ENCODE peak calls at places on chromosomes 3 and 15, in seven cellular contexts. One of them, this sample, is unnamed.

GRCh38 chr3:23735575-23736326 is 70.0 kb upstream of the UBE2E1 start:
- DNase-seq in GM12891: no peak
- DNase-seq in HepG2: no peak
- DNase-seq in SK-N-SH: peak; percentile 88
- DNase-seq in H1: no peak
- DNase-seq in K562: no peak
- DNase-seq in GM12878: no peak
- DNase-seq in this sample: no peak

GRCh38 chr3:26307192-26307591 is 315.4 kb upstream of the LRRC3B start:
- DNase-seq in H1: no peak
- DNase-seq in HepG2: no peak
- DNase-seq in GM12891: no peak
- DNase-seq in K562: no peak
- DNase-seq in SK-N-SH: no peak
- DNase-seq in GM12878: no peak
- DNase-seq in this sample: no peak

GRCh38 chr3:128734523-128735189 is 8.7 kb downstream of the RAB7A start:
- DNase-seq in GM12891: no peak
- DNase-seq in SK-N-SH: no peak
- DNase-seq in K562: no peak
- DNase-seq in GM12878: no peak
- DNase-seq in HepG2: no peak
- DNase-seq in H1: no peak
- DNase-seq in this sample: no peak

GRCh38 chr15:60297047-60297446 is 100.7 kb downstream of the ANXA2 start:
- DNase-seq in HepG2: no peak
- DNase-seq in H1: no peak
- DNase-seq in GM12891: no peak
- DNase-seq in SK-N-SH: no peak
- DNase-seq in K562: no peak
- DNase-seq in GM12878: no peak
- DNase-seq in this sample: no peak

GRCh38 chr15:31262143-31262530 is 64.5 kb upstream of the KLF13 start:
- DNase-seq in K562: no peak
- DNase-seq in GM12878: no peak
- DNase-seq in SK-N-SH: no peak
- DNase-seq in GM12891: no peak
- DNase-seq in H1: no peak
- DNase-seq in HepG2: no peak
- DNase-seq in this sample: no peak

GRCh38 chr3:150057227-150057626 is 86.5 kb upstream of the PFN2 start:
- DNase-seq in SK-N-SH: no peak
- DNase-seq in HepG2: no peak
- DNase-seq in K562: no peak
- DNase-seq in H1: no peak
- DNase-seq in GM12891: no peak
- DNase-seq in GM12878: no peak
- DNase-seq in this sample: no peak

GRCh38 chr3:7876741-7877297 is 624.8 kb upstream of the LMCD1 start:
- DNase-seq in HepG2: no peak
- DNase-seq in GM12878: no peak
- DNase-seq in K562: no peak
- DNase-seq in H1: no peak
- DNase-seq in SK-N-SH: no peak
- DNase-seq in GM12891: no peak
- DNase-seq in this sample: no peak

GRCh38 chr3:176651622-176652021 is 545.7 kb downstream of the TBL1XR1 start:
- DNase-seq in GM12878: no peak
- DNase-seq in HepG2: no peak
- DNase-seq in H1: no peak
- DNase-seq in K562: no peak
- DNase-seq in SK-N-SH: no peak
- DNase-seq in GM12891: no peak
- DNase-seq in this sample: no peak

GRCh38 chr3:120302361-120302760 is 17.3 kb upstream of the GPR156 start:
- DNase-seq in SK-N-SH: no peak
- DNase-seq in H1: no peak
- DNase-seq in GM12891: no peak
- DNase-seq in HepG2: no peak
- DNase-seq in K562: no peak
- DNase-seq in GM12878: no peak
- DNase-seq in this sample: no peak

DNA sequence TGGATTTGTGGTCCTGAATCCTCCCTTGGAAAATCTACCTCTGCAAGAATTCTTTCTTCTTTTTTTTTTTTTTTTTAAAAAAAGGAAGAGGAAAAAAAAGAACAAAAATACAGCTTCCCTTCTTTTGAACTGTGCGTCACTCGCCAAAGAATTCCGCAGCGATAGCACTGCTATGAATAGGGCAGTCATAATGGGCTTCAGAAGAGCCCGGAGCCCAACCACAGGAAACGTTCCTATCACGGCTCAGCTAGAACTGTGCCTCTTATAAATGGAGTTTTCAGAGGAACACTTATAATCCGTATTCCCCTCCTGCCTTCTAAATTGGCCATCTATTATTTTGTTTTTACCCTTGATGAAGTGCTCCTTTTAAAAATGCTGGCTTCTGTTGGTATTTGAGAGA is 227.7 kb downstream of the ADAMTS17 start:
- DNase-seq in SK-N-SH: no peak
- DNase-seq in GM12878: no peak
- DNase-seq in HepG2: no peak
- DNase-seq in GM12891: no peak
- DNase-seq in K562: no peak
- DNase-seq in H1: no peak
- DNase-seq in this sample: no peak
- TF ChIP-seq TAF1 in SK-N-SH: no peak
- TF ChIP-seq TAF1 in GM12878: no peak
- TF ChIP-seq TAF1 in HepG2: no peak
- TF ChIP-seq TAF1 in GM12891: no peak
- TF ChIP-seq TAF1 in K562: no peak
- TF ChIP-seq TAF1 in H1: no peak
- TF ChIP-seq TAF1 in this sample: no peak

GRCh38 chr15:65833501-65834220 is 35.6 kb upstream of the RAB11A start:
- DNase-seq in HepG2: peak; percentile 29
- DNase-seq in GM12878: no peak
- DNase-seq in SK-N-SH: peak; percentile 49
- DNase-seq in GM12891: no peak
- DNase-seq in H1: no peak
- DNase-seq in K562: no peak
- DNase-seq in this sample: no peak

GRCh38 chr15:65835452-65835851 is 33.8 kb upstream of the RAB11A start:
- DNase-seq in GM12891: no peak
- DNase-seq in GM12878: no peak
- DNase-seq in H1: no peak
- DNase-seq in SK-N-SH: no peak
- DNase-seq in K562: no peak
- DNase-seq in HepG2: no peak
- DNase-seq in this sample: no peak

GRCh38 chr15:65834603-65835282 is 34.5 kb upstream of the RAB11A start:
- DNase-seq in K562: no peak
- DNase-seq in GM12891: no peak
- DNase-seq in H1: no peak
- DNase-seq in HepG2: no peak
- DNase-seq in SK-N-SH: no peak
- DNase-seq in GM12878: no peak
- DNase-seq in this sample: no peak

GRCh38 chr15:65829150-65829764 is 37.2 kb upstream of the DENND4A start:
- DNase-seq in GM12891: no peak
- DNase-seq in GM12878: no peak
- DNase-seq in H1: no peak
- DNase-seq in HepG2: peak; percentile 33
- DNase-seq in K562: peak; percentile 40
- DNase-seq in SK-N-SH: peak; percentile 44
- DNase-seq in this sample: no peak

DNA sequence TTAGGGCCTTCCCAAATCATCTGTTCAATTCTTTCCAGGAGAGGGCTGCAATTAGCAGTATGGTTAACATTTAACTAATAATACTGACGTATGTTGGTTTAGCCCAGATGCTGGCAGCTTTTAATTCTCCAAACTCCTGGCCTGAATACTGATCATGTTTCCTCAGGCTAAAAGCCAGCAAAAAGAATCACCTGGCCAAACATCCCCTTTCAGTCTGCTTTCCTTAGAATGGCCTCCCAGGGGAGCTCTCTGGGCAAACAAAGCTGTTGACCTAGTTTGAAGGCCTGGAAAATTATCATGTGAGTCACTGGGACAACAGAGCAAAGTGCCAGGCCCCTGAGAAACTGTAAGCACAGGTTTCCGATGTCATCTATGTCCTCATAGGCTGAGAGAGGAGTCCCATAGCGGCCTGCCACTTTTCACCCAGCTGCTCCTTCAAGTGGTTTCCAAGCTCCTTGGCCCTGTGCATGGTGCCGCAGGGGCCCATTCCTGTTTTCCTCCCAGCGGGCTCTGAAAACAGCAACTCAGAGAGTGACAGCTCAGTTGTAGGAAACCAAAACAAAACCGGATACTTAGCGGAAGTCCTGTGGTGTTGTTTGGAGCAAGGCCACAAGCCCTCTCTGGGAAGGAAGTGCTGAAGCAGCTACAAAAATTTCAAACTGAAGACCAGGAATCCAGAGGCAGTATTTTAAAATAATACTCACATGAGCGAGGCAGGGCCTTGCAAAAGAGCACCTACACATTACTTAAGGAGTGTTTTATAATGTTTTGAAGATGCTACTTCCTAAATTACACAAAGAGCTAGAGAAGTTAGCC is 36.5 kb upstream of the RAB11A start:
- DNase-seq in SK-N-SH: peak; percentile 39
- DNase-seq in GM12878: no peak
- DNase-seq in H1: peak; percentile 74
- DNase-seq in HepG2: peak; percentile 100
- DNase-seq in GM12891: no peak
- DNase-seq in K562: peak; percentile 75
- DNase-seq in this sample: no peak
- TF ChIP-seq POLR2AphosphoS5 in SK-N-SH: no peak
- TF ChIP-seq POLR2AphosphoS5 in GM12878: peak; percentile 32
- TF ChIP-seq POLR2AphosphoS5 in H1: peak; percentile 60
- TF ChIP-seq POLR2AphosphoS5 in HepG2: peak; percentile 82
- TF ChIP-seq POLR2AphosphoS5 in GM12891: no peak
- TF ChIP-seq POLR2AphosphoS5 in K562: peak; percentile 54
- TF ChIP-seq POLR2AphosphoS5 in this sample: no peak

DNA sequence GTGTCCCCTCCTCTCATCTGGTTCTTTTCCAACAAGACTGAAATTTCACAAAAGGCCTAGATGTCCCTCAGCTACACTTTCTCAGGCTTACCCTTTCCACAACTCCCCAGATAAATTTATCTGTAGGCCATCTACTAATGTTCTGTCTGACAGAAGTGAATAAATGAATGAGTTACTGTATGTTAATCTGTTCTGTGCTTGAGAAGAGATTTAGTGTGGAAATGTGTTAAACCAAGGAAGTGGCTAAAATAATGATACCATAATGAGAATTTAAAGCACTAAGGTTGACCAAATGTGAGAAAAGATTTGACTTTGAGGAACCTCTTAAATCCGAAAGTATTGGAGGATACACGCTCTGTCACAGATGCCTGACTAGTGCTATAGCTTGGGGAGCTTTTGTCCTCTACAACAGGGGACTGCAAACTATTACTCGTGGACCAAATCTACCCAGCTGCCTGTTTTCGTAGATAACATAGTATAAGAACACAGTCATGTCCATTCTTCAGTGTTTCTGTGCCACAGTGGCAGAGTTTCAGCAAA is 74.8 kb upstream of the P2RY1 start:
- DNase-seq in GM12891: no peak
- DNase-seq in K562: no peak
- DNase-seq in GM12878: peak; percentile 40
- DNase-seq in H1: no peak
- DNase-seq in HepG2: no peak
- DNase-seq in SK-N-SH: no peak
- DNase-seq in this sample: no peak
- TF ChIP-seq TAF1 in GM12891: no peak
- TF ChIP-seq TAF1 in K562: no peak
- TF ChIP-seq TAF1 in GM12878: no peak
- TF ChIP-seq TAF1 in H1: no peak
- TF ChIP-seq TAF1 in HepG2: no peak
- TF ChIP-seq TAF1 in SK-N-SH: no peak
- TF ChIP-seq TAF1 in this sample: no peak

GRCh38 chr3:105233056-105233455 is 133.7 kb upstream of the ALCAM start:
- DNase-seq in GM12878: no peak
- DNase-seq in GM12891: no peak
- DNase-seq in SK-N-SH: no peak
- DNase-seq in HepG2: no peak
- DNase-seq in K562: no peak
- DNase-seq in H1: no peak
- DNase-seq in this sample: no peak
- TF ChIP-seq POLR2AphosphoS5 in GM12878: no peak
- TF ChIP-seq POLR2AphosphoS5 in GM12891: no peak
- TF ChIP-seq POLR2AphosphoS5 in SK-N-SH: no peak
- TF ChIP-seq POLR2AphosphoS5 in HepG2: no peak
- TF ChIP-seq POLR2AphosphoS5 in K562: no peak
- TF ChIP-seq POLR2AphosphoS5 in H1: no peak
- TF ChIP-seq POLR2AphosphoS5 in this sample: no peak

GRCh38 chr15:55879181-55879580 is 114.2 kb downstream of the NEDD4 start:
- DNase-seq in K562: no peak
- DNase-seq in SK-N-SH: no peak
- DNase-seq in H1: no peak
- DNase-seq in GM12878: no peak
- DNase-seq in GM12891: no peak
- DNase-seq in HepG2: no peak
- DNase-seq in this sample: no peak
- TF ChIP-seq TAF1 in K562: no peak
- TF ChIP-seq TAF1 in SK-N-SH: no peak
- TF ChIP-seq TAF1 in H1: no peak
- TF ChIP-seq TAF1 in GM12878: no peak
- TF ChIP-seq TAF1 in GM12891: no peak
- TF ChIP-seq TAF1 in HepG2: no peak
- TF ChIP-seq TAF1 in this sample: no peak

DNA sequence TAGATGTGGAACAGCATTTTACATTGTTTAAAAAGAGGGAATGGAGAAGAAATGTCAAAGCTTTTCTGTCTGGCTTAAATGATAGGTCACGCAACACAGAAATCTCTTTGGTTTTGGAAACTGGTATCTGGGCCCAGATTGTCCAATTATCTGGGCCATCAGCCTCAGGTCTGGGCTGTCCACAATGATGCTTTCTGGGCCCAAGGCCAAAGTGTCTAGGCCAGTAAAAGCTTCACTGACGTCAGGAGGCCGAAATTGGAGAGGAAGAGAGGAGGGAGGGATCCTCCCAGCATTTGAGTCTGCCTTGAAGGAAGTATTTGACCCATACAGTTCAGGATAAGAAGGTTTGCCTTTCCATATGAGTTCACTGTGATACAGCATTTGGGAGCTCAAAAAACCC is 60.7 kb upstream of the ALDH1A3 start:
- DNase-seq in GM12891: no peak
- DNase-seq in GM12878: no peak
- DNase-seq in SK-N-SH: peak; percentile 65
- DNase-seq in K562: no peak
- DNase-seq in HepG2: no peak
- DNase-seq in H1: no peak
- DNase-seq in this sample: no peak
- TF ChIP-seq POLR2AphosphoS5 in GM12891: no peak
- TF ChIP-seq POLR2AphosphoS5 in GM12878: no peak
- TF ChIP-seq POLR2AphosphoS5 in SK-N-SH: no peak
- TF ChIP-seq POLR2AphosphoS5 in K562: no peak
- TF ChIP-seq POLR2AphosphoS5 in HepG2: no peak
- TF ChIP-seq POLR2AphosphoS5 in H1: no peak
- TF ChIP-seq POLR2AphosphoS5 in this sample: no peak

This sample was measured in GM12892.